ENCODE peak calls at places on chromosomes 12 and 14, in seven cellular contexts. P, D, O, Q, J, A and T are unnamed samples.

GRCh38 chr12:42468341-42468821 is 121.2 kb downstream of the PRICKLE1 start:
- DNase-seq in J (no peak), D (no peak), Q (no peak), O (no peak), P (no peak), A (no peak), T (peak; percentile 83)

GRCh38 chr12:113259499-113259953 is 38.3 kb downstream of the TPCN1 start:
- DNase-seq in A (no peak), O (peak; percentile 87), J (no peak), D (peak; percentile 76), Q (peak; percentile 81), P (peak; percentile 40), T (peak; percentile 49)

GRCh38 chr12:121403721-121404120 is 3.8 kb downstream of the RNF34 start:
- DNase-seq in Q (no peak), A (no peak), O (no peak), P (no peak), D (no peak), J (no peak), T (no peak)

GRCh38 chr12:43312991-43313505 is 239.0 kb downstream of the ADAMTS20 start:
- DNase-seq in A (no peak), D (no peak), Q (no peak), O (no peak), P (no peak), J (no peak), T (no peak)

GRCh38 chr14:89841855-89842254 is 112.7 kb downstream of the EFCAB11 start:
- DNase-seq in P (no peak), Q (no peak), O (no peak), J (no peak), A (no peak), D (no peak), T (no peak)

GRCh38 chr14:89672636-89673279 is 255.7 kb upstream of the FOXN3 start:
- DNase-seq in D (no peak), O (no peak), Q (no peak), J (peak; percentile 74), A (no peak), P (peak; percentile 9), T (no peak)

GRCh38 chr12:101738920-101739665 is at the start of gene SYCP3:
- DNase-seq in O (no peak), D (no peak), J (no peak), Q (no peak), P (no peak), A (no peak), T (no peak)

GRCh38 chr14:57987596-57988300 is 121.9 kb upstream of the SLC35F4 start:
- DNase-seq in P (no peak), J (no peak), Q (no peak), D (no peak), O (no peak), A (no peak), T (no peak)

GRCh38 chr12:110431957-110432587 is 18.1 kb downstream of the ARPC3 start:
- DNase-seq in Q (no peak), A (peak; percentile 55), D (no peak), O (no peak), J (no peak), P (no peak), T (no peak)
- H3K4me3 ChIP-seq in Q (peak overlapping the region; percentile 55), A (peak overlapping the region; percentile 56), D (peak overlapping the region; percentile 51), O (peak overlapping the region; percentile 68), J (peak overlapping the region; percentile 27), P (no peak overlapping the region), T (no peak overlapping the region)

GRCh38 chr12:120290541-120291312 is 976 bp downstream of the RNU4-2 start:
- DNase-seq in Q (peak; percentile 62), P (no peak), O (no peak), J (no peak), D (peak; percentile 64), A (peak; percentile 68), T (no peak)
- H3K4me3 ChIP-seq in Q (peak overlapping the region; percentile 58), P (peak overlapping the region; percentile 42), O (peak overlapping the region; percentile 67), J (no peak overlapping the region), D (peak overlapping the region; percentile 25), A (peak overlapping the region; percentile 35), T (peak overlapping the region; percentile 42)

GRCh38 chr14:53106768-53107167 is 46.4 kb downstream of the DDHD1 start:
- DNase-seq in J (no peak), P (no peak), D (no peak), Q (no peak), O (no peak), A (no peak), T (no peak)

GRCh38 chr14:53109688-53110041 is 43.5 kb downstream of the DDHD1 start:
- DNase-seq in O (no peak), D (no peak), Q (no peak), P (no peak), J (no peak), A (no peak), T (no peak)

GRCh38 chr14:53110103-53110502 is 43.0 kb downstream of the DDHD1 start:
- DNase-seq in P (no peak), A (no peak), D (no peak), O (no peak), J (no peak), Q (no peak), T (no peak)

GRCh38 chr14:53109028-53109687 is 44.0 kb downstream of the DDHD1 start:
- DNase-seq in P (peak; percentile 38), O (no peak), A (no peak), D (no peak), Q (no peak), J (no peak), T (no peak)

GRCh38 chr14:53108292-53108937 is 44.7 kb downstream of the DDHD1 start:
- DNase-seq in J (no peak), A (no peak), P (peak; percentile 9), O (no peak), Q (no peak), D (no peak), T (no peak)
- H3K4me3 ChIP-seq in J (no peak overlapping the region), A (peak overlapping the region; percentile 32), P (peak overlapping the region; percentile 50), O (peak overlapping the region; percentile 49), Q (no peak overlapping the region), D (peak overlapping the region; percentile 2), T (no peak overlapping the region)

GRCh38 chr12:50219544-50219943 is 52.4 kb upstream of the CERS5 start:
- DNase-seq in Q (no peak), J (no peak), P (no peak), A (no peak), O (no peak), D (no peak), T (no peak)

GRCh38 chr12:50218386-50218785 is 51.2 kb upstream of the CERS5 start:
- DNase-seq in O (no peak), P (peak; percentile 63), Q (no peak), D (no peak), J (no peak), A (no peak), T (no peak)

GRCh38 chr12:50222275-50222783 is 55.2 kb upstream of the CERS5 start:
- DNase-seq in A (no peak), Q (peak; percentile 79), O (peak; percentile 35), P (peak; percentile 96), J (peak; percentile 67), D (no peak), T (peak; percentile 96)

GRCh38 chr12:50221228-50222008 is 54.2 kb upstream of the CERS5 start:
- DNase-seq in O (no peak), Q (no peak), J (peak; percentile 67), D (no peak), P (peak; percentile 93), A (no peak), T (peak; percentile 94)

DNA sequence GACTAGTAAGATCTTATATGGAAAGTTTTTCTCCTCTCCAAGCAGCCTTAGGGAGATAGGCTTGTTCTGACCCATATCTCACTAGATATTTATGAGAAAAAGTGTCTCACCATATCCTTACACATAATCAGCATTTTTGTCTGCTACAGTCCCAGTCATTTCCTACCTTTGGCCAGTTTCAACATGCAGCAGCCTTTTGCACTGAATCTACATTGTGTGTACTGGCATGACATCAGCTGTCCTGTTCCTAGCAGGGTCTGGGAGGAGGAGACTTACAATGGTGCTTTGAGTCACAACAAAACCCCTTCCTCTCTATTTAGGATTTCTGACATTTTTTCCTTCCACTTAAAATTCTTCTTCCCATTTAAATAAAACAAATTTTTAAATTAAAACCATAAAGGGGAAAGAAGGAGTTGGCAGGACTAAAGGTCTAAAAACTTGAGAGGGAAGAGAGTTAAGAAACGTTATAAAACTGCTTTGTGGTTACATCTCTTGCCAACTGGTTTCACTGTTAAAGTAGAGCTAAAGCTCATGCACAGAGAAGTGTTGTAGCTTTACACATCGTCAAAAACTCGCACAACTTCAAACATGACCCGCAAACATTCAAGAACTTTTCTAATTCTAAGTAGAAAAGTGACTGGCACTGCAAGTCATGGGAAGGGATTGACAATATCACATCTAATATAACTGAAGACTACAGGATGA is 53.3 kb upstream of the CERS5 start:
- DNase-seq in A (no peak), O (no peak), P (peak; percentile 79), D (no peak), J (no peak), Q (no peak), T (peak; percentile 82)
- H3K4me3 ChIP-seq in A (peak overlapping the region; percentile 50), O (peak overlapping the region; percentile 61), P (peak overlapping the region; percentile 88), D (peak overlapping the region; percentile 25), J (peak overlapping the region; percentile 27), Q (peak overlapping the region; percentile 39), T (peak overlapping the region; percentile 63)

GRCh38 chr14:100103261-100104005 is 38.2 kb downstream of the EVL start:
- DNase-seq in D (no peak), O (no peak), A (peak; percentile 40), J (no peak), P (no peak), Q (no peak), T (peak; percentile 57)
- H3K4me3 ChIP-seq in D (no peak overlapping the region), O (no peak overlapping the region), A (no peak overlapping the region), J (no peak overlapping the region), P (no peak overlapping the region), Q (no peak overlapping the region), T (no peak overlapping the region)

DNA sequence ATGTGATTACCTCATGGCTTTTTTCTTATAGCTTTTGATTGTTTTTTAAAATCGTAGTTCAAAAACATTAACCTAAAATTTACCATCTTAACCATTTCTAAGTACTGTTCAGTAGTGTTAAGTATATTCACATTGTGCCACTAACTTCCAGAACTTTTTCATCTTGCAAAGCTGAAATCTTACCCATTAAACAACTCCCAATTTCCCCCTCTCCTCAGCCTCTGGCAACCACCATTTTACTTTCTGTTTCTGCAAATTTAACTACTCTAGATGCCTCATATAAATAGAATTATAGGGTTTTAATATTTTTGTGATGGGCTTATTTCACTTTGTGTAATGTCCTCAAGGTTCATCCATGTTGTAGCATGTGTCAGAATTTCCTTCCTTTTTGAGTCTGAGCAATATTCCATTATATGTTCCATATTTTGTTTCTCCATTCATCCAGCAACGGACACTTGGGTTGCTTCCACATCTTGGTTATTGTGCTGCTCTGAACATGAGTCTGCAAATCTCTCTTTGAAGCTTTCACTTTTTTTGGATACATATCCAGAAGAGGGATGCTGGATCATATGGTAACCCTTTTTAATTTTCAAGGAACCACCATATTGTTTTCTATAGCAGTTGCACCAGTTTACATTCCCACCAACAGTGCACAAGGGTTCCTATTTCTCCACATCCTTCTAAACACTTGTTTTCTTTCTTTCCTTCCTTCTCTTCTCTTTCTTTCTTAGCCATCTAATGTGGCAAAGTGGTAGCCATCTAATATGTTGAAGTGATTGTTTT is 5.0 kb downstream of the HIF1A start:
- DNase-seq in Q (no peak), A (no peak), D (no peak), P (no peak), O (no peak), J (no peak), T (peak; percentile 54)
- H3K4me3 ChIP-seq in Q (no peak overlapping the region), A (no peak overlapping the region), D (no peak overlapping the region), P (peak overlapping the region; percentile 96), O (no peak overlapping the region), J (peak overlapping the region; percentile 2), T (peak overlapping the region; percentile 85)

DNA sequence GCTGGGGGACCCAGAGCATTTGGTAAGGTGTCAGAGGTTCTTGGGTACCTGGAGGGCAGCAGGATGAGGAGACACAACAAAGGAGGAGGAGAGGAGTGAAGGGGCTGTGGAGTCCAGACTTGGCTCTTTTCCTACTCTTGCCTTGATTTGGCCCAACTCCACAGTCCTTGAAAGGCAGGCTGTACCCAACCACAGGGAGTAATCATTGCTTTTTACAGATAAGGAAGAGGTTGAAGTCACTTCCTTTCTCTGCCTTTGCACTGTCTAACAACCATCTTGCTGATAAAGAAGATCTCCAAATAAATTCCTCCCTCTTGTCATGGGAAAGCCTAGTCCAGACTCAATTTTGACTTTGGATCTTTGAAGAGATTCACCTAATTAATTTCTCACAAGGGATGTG is 226.8 kb upstream of the HMGA2 start:
- DNase-seq in Q (no peak), P (peak; percentile 52), J (no peak), D (no peak), O (no peak), A (no peak), T (peak; percentile 43)
- H3K4me3 ChIP-seq in Q (no peak overlapping the region), P (no peak overlapping the region), J (no peak overlapping the region), D (no peak overlapping the region), O (no peak overlapping the region), A (no peak overlapping the region), T (no peak overlapping the region)